ENCODE peak calls at places on chromosome X, in four cellular contexts. One of them, this sample, is unnamed. For H3K9me3, the result is how much of the 10 kb centered on the place peaks cover.

GRCh38 chrX:82412851-82413250 is 1095.2 kb upstream of the POU3F4 start:
- DNase-seq in K562: no peak
- DNase-seq in heart left ventricle: no peak
- DNase-seq in transverse colon: no peak
- DNase-seq in this sample: no peak

GRCh38 chrX:6021316-6022091 is 207.2 kb downstream of the NLGN4X start:
- DNase-seq in K562: no peak
- DNase-seq in heart left ventricle: no peak
- DNase-seq in transverse colon: peak
- DNase-seq in this sample: no peak

GRCh38 chrX:10048076-10048475 is 80.9 kb downstream of the CLDN34 start:
- DNase-seq in K562: no peak
- DNase-seq in heart left ventricle: no peak
- DNase-seq in transverse colon: no peak
- DNase-seq in this sample: no peak

GRCh38 chrX:10496345-10496965 is 123.9 kb downstream of the MID1 start:
- DNase-seq in K562: no peak
- DNase-seq in heart left ventricle: peak
- DNase-seq in transverse colon: no peak
- DNase-seq in this sample: no peak

GRCh38 chrX:139826065-139827044 is 106.5 kb downstream of the ATP11C start:
- DNase-seq in K562: no peak
- DNase-seq in heart left ventricle: no peak
- DNase-seq in transverse colon: no peak
- DNase-seq in this sample: no peak

GRCh38 chrX:137568741-137569469 is 3.0 kb downstream of the ZIC3 start:
- DNase-seq in K562: no peak
- DNase-seq in heart left ventricle: no peak
- DNase-seq in transverse colon: no peak
- DNase-seq in this sample: no peak

GRCh38 chrX:79161655-79162054 is 17.2 kb downstream of the GPR174 start:
- DNase-seq in K562: no peak
- DNase-seq in heart left ventricle: no peak
- DNase-seq in transverse colon: no peak
- DNase-seq in this sample: no peak

GRCh38 chrX:15820106-15821073 is 30.1 kb downstream of the ZRSR2 start:
- DNase-seq in K562: no peak
- DNase-seq in heart left ventricle: no peak
- DNase-seq in transverse colon: no peak
- DNase-seq in this sample: no peak

GRCh38 chrX:136866337-136867095 is 14.0 kb downstream of the RBMX start:
- DNase-seq in K562: no peak
- DNase-seq in heart left ventricle: no peak
- DNase-seq in transverse colon: no peak
- DNase-seq in this sample: no peak

GRCh38 chrX:45621356-45622041 is 420.8 kb upstream of the DIPK2B start:
- DNase-seq in K562: no peak
- DNase-seq in heart left ventricle: no peak
- DNase-seq in transverse colon: no peak
- DNase-seq in this sample: no peak

GRCh38 chrX:51461053-51462050 is 35.0 kb downstream of the NUDT11 start:
- DNase-seq in K562: peak
- DNase-seq in heart left ventricle: no peak
- DNase-seq in transverse colon: no peak
- DNase-seq in this sample: no peak

GRCh38 chrX:103254171-103254824 is 657 bp downstream of the TCEAL8 start:
- DNase-seq in K562: peak
- DNase-seq in heart left ventricle: peak
- DNase-seq in transverse colon: peak
- DNase-seq in this sample: peak
- TF ChIP-seq POLR2A in K562: no peak
- TF ChIP-seq POLR2A in heart left ventricle: no peak
- TF ChIP-seq POLR2A in transverse colon: no peak
- TF ChIP-seq POLR2A in this sample: no peak

GRCh38 chrX:103918584-103919335 is 43.7 kb upstream of the TMSB15B start:
- DNase-seq in K562: no peak
- DNase-seq in heart left ventricle: peak
- DNase-seq in transverse colon: peak
- DNase-seq in this sample: peak

GRCh38 chrX:103919336-103919682 is 43.1 kb upstream of the TMSB15B start:
- DNase-seq in K562: no peak
- DNase-seq in heart left ventricle: no peak
- DNase-seq in transverse colon: peak
- DNase-seq in this sample: no peak

GRCh38 chrX:103913356-103914020 is 48.9 kb upstream of the TMSB15B start:
- DNase-seq in K562: no peak
- DNase-seq in heart left ventricle: no peak
- DNase-seq in transverse colon: no peak
- DNase-seq in this sample: no peak

DNA sequence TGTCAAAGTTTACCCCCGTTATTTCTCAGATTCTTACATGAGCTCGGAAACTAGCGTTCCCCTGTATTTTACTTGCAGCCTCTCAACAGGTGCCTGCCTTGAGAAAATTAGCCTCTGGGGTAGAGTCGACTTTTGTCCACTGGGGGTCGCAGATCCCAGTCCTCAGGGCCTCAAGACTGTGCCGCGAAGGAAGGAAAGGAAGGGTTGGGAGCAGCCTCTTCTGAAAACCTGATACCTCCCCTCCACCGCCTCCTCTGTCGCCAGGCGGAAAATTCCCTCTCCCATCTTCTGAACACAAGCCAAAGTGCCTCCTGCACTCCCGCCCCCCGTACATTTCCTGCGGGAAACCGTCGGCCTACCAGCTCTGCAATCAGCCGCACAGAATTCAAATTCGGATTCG is 44.4 kb upstream of the TMSB15B start:
- DNase-seq in K562: peak
- DNase-seq in heart left ventricle: peak
- DNase-seq in transverse colon: peak
- DNase-seq in this sample: no peak
- TF ChIP-seq CTCF in K562: peak
- TF ChIP-seq CTCF in heart left ventricle: peak
- TF ChIP-seq CTCF in transverse colon: peak
- TF ChIP-seq CTCF in this sample: peak

DNA sequence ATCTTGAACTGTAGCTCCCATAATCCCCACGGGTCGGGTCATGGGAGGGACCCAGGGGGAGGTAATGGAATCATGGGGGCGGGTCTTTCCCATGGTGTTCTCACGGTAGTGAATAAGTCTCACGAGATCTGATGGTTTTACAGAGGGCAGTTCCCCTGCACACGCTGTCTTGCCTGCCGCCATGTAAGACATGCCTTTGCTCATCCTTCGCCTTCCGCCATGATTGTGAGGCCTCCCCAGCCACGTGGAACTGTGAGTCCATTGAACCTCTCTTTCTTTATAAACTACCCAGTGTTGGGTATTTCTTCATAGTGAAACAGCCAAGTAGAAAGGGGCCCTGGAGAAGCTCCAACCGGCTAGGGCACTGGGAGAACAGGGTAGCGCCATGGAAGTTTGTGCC is 12.3 kb downstream of the CTAG1A start:
- DNase-seq in K562: no peak
- DNase-seq in heart left ventricle: no peak
- DNase-seq in transverse colon: no peak
- DNase-seq in this sample: no peak
- H3K9me3 ChIP-seq in K562: under half
- H3K9me3 ChIP-seq in heart left ventricle: under half
- H3K9me3 ChIP-seq in transverse colon: under half
- H3K9me3 ChIP-seq in this sample: under half

GRCh38 chrX:71095971-71096701 is 485 bp downstream of the FOXO4 start:
- DNase-seq in K562: peak
- DNase-seq in heart left ventricle: peak
- DNase-seq in transverse colon: peak
- DNase-seq in this sample: no peak
- TF ChIP-seq POLR2A in K562: no peak
- TF ChIP-seq POLR2A in heart left ventricle: peak
- TF ChIP-seq POLR2A in transverse colon: peak
- TF ChIP-seq POLR2A in this sample: no peak

GRCh38 chrX:120365968-120366367 is 4.1 kb downstream of the ATP1B4 start:
- DNase-seq in K562: no peak
- DNase-seq in heart left ventricle: no peak
- DNase-seq in transverse colon: no peak
- DNase-seq in this sample: no peak

GRCh38 chrX:120367390-120368100 is 5.7 kb downstream of the ATP1B4 start:
- DNase-seq in K562: no peak
- DNase-seq in heart left ventricle: no peak
- DNase-seq in transverse colon: no peak
- DNase-seq in this sample: no peak

GRCh38 chrX:120361906-120362305 is at the start of gene ATP1B4:
- DNase-seq in K562: no peak
- DNase-seq in heart left ventricle: no peak
- DNase-seq in transverse colon: no peak
- DNase-seq in this sample: no peak

GRCh38 chrX:120366794-120367193 is 4.9 kb downstream of the ATP1B4 start:
- DNase-seq in K562: no peak
- DNase-seq in heart left ventricle: no peak
- DNase-seq in transverse colon: no peak
- DNase-seq in this sample: no peak

DNA sequence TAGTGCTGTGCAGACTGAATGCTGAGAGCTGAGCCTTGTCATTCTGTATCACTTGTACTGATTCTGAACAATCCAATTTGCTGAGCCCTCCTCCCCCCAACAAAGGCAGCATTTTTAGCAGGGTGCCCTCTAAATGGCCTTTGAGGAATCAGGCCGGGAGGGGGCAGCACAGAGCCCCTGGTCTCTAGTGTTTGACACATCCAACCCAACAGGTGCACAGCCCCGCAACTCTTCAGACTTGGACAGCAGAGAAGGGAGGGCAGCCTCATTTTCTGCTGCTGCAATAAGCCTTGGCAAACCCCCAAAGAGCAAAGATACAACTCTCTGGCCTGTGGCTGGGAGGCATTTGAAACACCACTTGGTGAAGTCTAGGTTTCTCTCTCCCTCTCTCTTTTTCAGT is 3.4 kb downstream of the ATP1B4 start:
- DNase-seq in K562: peak
- DNase-seq in heart left ventricle: peak
- DNase-seq in transverse colon: peak
- DNase-seq in this sample: peak
- TF ChIP-seq CTCF in K562: peak
- TF ChIP-seq CTCF in heart left ventricle: peak
- TF ChIP-seq CTCF in transverse colon: peak
- TF ChIP-seq CTCF in this sample: peak